ENCODE peak calls at places on chromosomes 12 and 14, in eight cellular contexts. Y is brain microvascular endothelial cell; L is ACHN; A is ELR; B is pulmonary artery endothelial cell; T is naive thymus-derived CD8-positive, alpha-beta T cell; N is kidney tubule cell; Z is stomach. K is an unnamed sample.

GRCh38 chr14:24179961-24180726 is 8.3 kb downstream of the REC8 start:
- DNase-seq in B (peak), A (peak), L (peak), N (peak), Z (no peak), Y (peak), T (no peak), K (no peak)

GRCh38 chr12:75488553-75488952 is 8.0 kb downstream of the GLIPR1 start:
- DNase-seq in N (peak), Z (no peak), L (peak), Y (peak), B (no peak), T (no peak), A (peak), K (no peak)

GRCh38 chr14:72404998-72405397 is 472.8 kb downstream of the RGS6 start:
- DNase-seq in N (no peak), L (no peak), B (no peak), A (no peak), Y (no peak), Z (no peak), T (no peak), K (no peak)

GRCh38 chr12:113439606-113440030 is 17.4 kb downstream of the SDSL start:
- DNase-seq in Y (peak), T (no peak), Z (peak), L (peak), A (peak), B (no peak), N (peak), K (no peak)

GRCh38 chr14:66563731-66564130 is 55.8 kb downstream of the GPHN start:
- DNase-seq in A (no peak), N (no peak), T (no peak), B (no peak), L (no peak), Y (no peak), Z (no peak), K (no peak)

GRCh38 chr14:79947440-79947839 is 263.9 kb downstream of the DIO2 start:
- DNase-seq in Z (no peak), B (no peak), N (no peak), Y (no peak), T (no peak), L (no peak), A (no peak), K (no peak)

GRCh38 chr14:67232066-67232465 is 9.2 kb upstream of the PALS1 start:
- DNase-seq in N (no peak), Z (no peak), Y (no peak), L (no peak), T (no peak), B (no peak), A (no peak), K (no peak)

GRCh38 chr12:69936214-69936731 is 111.2 kb downstream of the MYRFL start:
- DNase-seq in T (no peak), Y (no peak), Z (no peak), N (no peak), L (no peak), B (no peak), A (no peak), K (no peak)

GRCh38 chr14:76056128-76056527 is 70.6 kb downstream of the IFT43 start:
- DNase-seq in A (peak), Y (peak), B (no peak), L (peak), T (no peak), Z (no peak), N (peak), K (no peak)

GRCh38 chr12:16573652-16574077 is 32.3 kb downstream of the LMO3 start:
- DNase-seq in Z (no peak), A (no peak), Y (no peak), L (no peak), B (no peak), T (no peak), N (no peak), K (no peak)

GRCh38 chr14:22381751-22382150 is 207.3 kb downstream of the DAD1 start:
- DNase-seq in L (peak), T (no peak), Z (no peak), A (no peak), B (no peak), N (peak), Y (no peak), K (no peak)

GRCh38 chr12:113445544-113446176 is 23.5 kb downstream of the SDSL start:
- DNase-seq in L (no peak), B (no peak), Y (no peak), N (no peak), A (no peak), T (no peak), Z (no peak), K (no peak)

GRCh38 chr14:89936654-89937185 is 17.8 kb downstream of the EFCAB11 start:
- DNase-seq in A (peak), Z (no peak), B (no peak), T (no peak), L (no peak), Y (no peak), N (no peak), K (no peak)

GRCh38 chr12:66247741-66248140 is 54.6 kb upstream of the HELB start:
- DNase-seq in T (no peak), Z (no peak), L (no peak), Y (no peak), N (no peak), B (no peak), A (no peak), K (no peak)

GRCh38 chr12:80032967-80033366 is 66.4 kb upstream of the OTOGL start:
- DNase-seq in Y (no peak), T (no peak), N (no peak), L (no peak), Z (no peak), A (no peak), B (no peak), K (no peak)

GRCh38 chr14:31125231-31125630 is 82.4 kb downstream of the HECTD1 start:
- DNase-seq in T (no peak), L (no peak), N (no peak), Y (no peak), Z (no peak), A (no peak), B (no peak), K (no peak)

GRCh38 chr14:78933948-78934524 is 763.9 kb downstream of the NRXN3 start:
- DNase-seq in Z (no peak), L (peak), B (no peak), A (peak), Y (no peak), N (peak), T (no peak), K (no peak)

GRCh38 chr12:20601668-20602280 is 93.4 kb upstream of the SLCO1C1 start:
- DNase-seq in T (no peak), B (peak), Z (no peak), L (peak), N (peak), Y (no peak), A (peak), K (no peak)

GRCh38 chr14:34853041-34853440 is 22.1 kb downstream of the BAZ1A start:
- DNase-seq in A (no peak), N (no peak), Z (no peak), L (no peak), Y (no peak), T (no peak), B (no peak), K (no peak)

GRCh38 chr12:7375145-7375543 is 68.8 kb downstream of the CD163L1 start:
- DNase-seq in T (no peak), A (peak), L (no peak), Z (no peak), N (no peak), Y (no peak), B (no peak), K (no peak)

GRCh38 chr12:131121705-131122405 is 168.1 kb downstream of the ADGRD1 start:
- DNase-seq in A (no peak), N (no peak), B (no peak), T (no peak), Y (no peak), L (no peak), Z (no peak), K (peak)

GRCh38 chr14:102930138-102930752 is 7.8 kb downstream of the AMN start:
- DNase-seq in B (no peak), N (no peak), Z (no peak), T (no peak), L (no peak), A (no peak), Y (no peak), K (no peak)

GRCh38 chr14:79658224-79658623 is 553.1 kb downstream of the DIO2 start:
- DNase-seq in N (no peak), B (no peak), L (no peak), A (no peak), T (no peak), Z (no peak), Y (no peak), K (no peak)

K was measured in cardiac septum.